ENCODE peak calls at places on chromosome 3, in six cellular contexts. One of them, this sample, is unnamed. For H3K27me3, the result is how much of the 10 kb centered on the place peaks cover.

GRCh38 chr3:40317061-40317676 is 7.7 kb downstream of the EIF1B start:
- DNase-seq in neuronal stem cell: peak
- DNase-seq in CD4-positive, alpha-beta T cell: no peak
- DNase-seq in naive thymus-derived CD4-positive, alpha-beta T cell: peak
- DNase-seq in uterus: no peak
- DNase-seq in left lung: no peak
- DNase-seq in this sample: no peak

GRCh38 chr3:45948409-45948808 is 5.1 kb downstream of the CXCR6 start:
- DNase-seq in neuronal stem cell: no peak
- DNase-seq in CD4-positive, alpha-beta T cell: no peak
- DNase-seq in naive thymus-derived CD4-positive, alpha-beta T cell: no peak
- DNase-seq in uterus: no peak
- DNase-seq in left lung: no peak
- DNase-seq in this sample: peak

GRCh38 chr3:119324899-119325298 is 30.7 kb downstream of the ARHGAP31 start:
- DNase-seq in neuronal stem cell: no peak
- DNase-seq in CD4-positive, alpha-beta T cell: no peak
- DNase-seq in naive thymus-derived CD4-positive, alpha-beta T cell: no peak
- DNase-seq in uterus: no peak
- DNase-seq in left lung: no peak
- DNase-seq in this sample: no peak

GRCh38 chr3:179410317-179410716 is 41.0 kb downstream of the GNB4 start:
- DNase-seq in neuronal stem cell: no peak
- DNase-seq in CD4-positive, alpha-beta T cell: no peak
- DNase-seq in naive thymus-derived CD4-positive, alpha-beta T cell: no peak
- DNase-seq in uterus: no peak
- DNase-seq in left lung: no peak
- DNase-seq in this sample: no peak

GRCh38 chr3:106913111-106913698 is 464.0 kb upstream of the CCDC54 start:
- DNase-seq in neuronal stem cell: peak
- DNase-seq in CD4-positive, alpha-beta T cell: no peak
- DNase-seq in naive thymus-derived CD4-positive, alpha-beta T cell: no peak
- DNase-seq in uterus: no peak
- DNase-seq in left lung: no peak
- DNase-seq in this sample: no peak

GRCh38 chr3:117399311-117400068 is 689.9 kb downstream of the TUSC7 start:
- DNase-seq in neuronal stem cell: peak
- DNase-seq in CD4-positive, alpha-beta T cell: no peak
- DNase-seq in naive thymus-derived CD4-positive, alpha-beta T cell: no peak
- DNase-seq in uterus: no peak
- DNase-seq in left lung: no peak
- DNase-seq in this sample: no peak

GRCh38 chr3:184539801-184540440 is 21.7 kb upstream of the EPHB3 start:
- DNase-seq in neuronal stem cell: no peak
- DNase-seq in CD4-positive, alpha-beta T cell: no peak
- DNase-seq in naive thymus-derived CD4-positive, alpha-beta T cell: no peak
- DNase-seq in uterus: no peak
- DNase-seq in left lung: no peak
- DNase-seq in this sample: no peak

GRCh38 chr3:186687120-186687651 is 21.4 kb downstream of the HRG start:
- DNase-seq in neuronal stem cell: no peak
- DNase-seq in CD4-positive, alpha-beta T cell: no peak
- DNase-seq in naive thymus-derived CD4-positive, alpha-beta T cell: no peak
- DNase-seq in uterus: no peak
- DNase-seq in left lung: no peak
- DNase-seq in this sample: no peak

GRCh38 chr3:8767667-8768363 is 1.6 kb downstream of the OXTR start:
- DNase-seq in neuronal stem cell: no peak
- DNase-seq in CD4-positive, alpha-beta T cell: no peak
- DNase-seq in naive thymus-derived CD4-positive, alpha-beta T cell: no peak
- DNase-seq in uterus: no peak
- DNase-seq in left lung: no peak
- DNase-seq in this sample: no peak

GRCh38 chr3:65550137-65550536 is 488.6 kb downstream of the MAGI1 start:
- DNase-seq in neuronal stem cell: no peak
- DNase-seq in CD4-positive, alpha-beta T cell: no peak
- DNase-seq in naive thymus-derived CD4-positive, alpha-beta T cell: no peak
- DNase-seq in uterus: no peak
- DNase-seq in left lung: no peak
- DNase-seq in this sample: no peak

GRCh38 chr3:196837819-196838420 is 29.8 kb upstream of the SENP5 start:
- DNase-seq in neuronal stem cell: peak
- DNase-seq in CD4-positive, alpha-beta T cell: peak
- DNase-seq in naive thymus-derived CD4-positive, alpha-beta T cell: peak
- DNase-seq in uterus: peak
- DNase-seq in left lung: peak
- DNase-seq in this sample: no peak

GRCh38 chr3:53104762-53105161 is 25.5 kb downstream of the RFT1 start:
- DNase-seq in neuronal stem cell: no peak
- DNase-seq in CD4-positive, alpha-beta T cell: no peak
- DNase-seq in naive thymus-derived CD4-positive, alpha-beta T cell: no peak
- DNase-seq in uterus: no peak
- DNase-seq in left lung: no peak
- DNase-seq in this sample: no peak

GRCh38 chr3:154850921-154851320 is 229.2 kb upstream of the MME start:
- DNase-seq in neuronal stem cell: no peak
- DNase-seq in CD4-positive, alpha-beta T cell: no peak
- DNase-seq in naive thymus-derived CD4-positive, alpha-beta T cell: no peak
- DNase-seq in uterus: no peak
- DNase-seq in left lung: no peak
- DNase-seq in this sample: no peak

GRCh38 chr3:115727135-115727534 is 103.8 kb downstream of the GAP43 start:
- DNase-seq in neuronal stem cell: no peak
- DNase-seq in CD4-positive, alpha-beta T cell: no peak
- DNase-seq in naive thymus-derived CD4-positive, alpha-beta T cell: no peak
- DNase-seq in uterus: no peak
- DNase-seq in left lung: no peak
- DNase-seq in this sample: no peak

GRCh38 chr3:123449092-123449985 is 449 bp upstream of the ADCY5 start:
- DNase-seq in neuronal stem cell: peak
- DNase-seq in CD4-positive, alpha-beta T cell: no peak
- DNase-seq in naive thymus-derived CD4-positive, alpha-beta T cell: no peak
- DNase-seq in uterus: peak
- DNase-seq in left lung: no peak
- DNase-seq in this sample: no peak

GRCh38 chr3:14466179-14466903 is 63.9 kb downstream of the SLC6A6 start:
- DNase-seq in neuronal stem cell: no peak
- DNase-seq in CD4-positive, alpha-beta T cell: no peak
- DNase-seq in naive thymus-derived CD4-positive, alpha-beta T cell: no peak
- DNase-seq in uterus: no peak
- DNase-seq in left lung: no peak
- DNase-seq in this sample: no peak

GRCh38 chr3:105527949-105528348 is 161.2 kb downstream of the ALCAM start:
- DNase-seq in neuronal stem cell: no peak
- DNase-seq in CD4-positive, alpha-beta T cell: no peak
- DNase-seq in naive thymus-derived CD4-positive, alpha-beta T cell: no peak
- DNase-seq in uterus: no peak
- DNase-seq in left lung: no peak
- DNase-seq in this sample: no peak

DNA sequence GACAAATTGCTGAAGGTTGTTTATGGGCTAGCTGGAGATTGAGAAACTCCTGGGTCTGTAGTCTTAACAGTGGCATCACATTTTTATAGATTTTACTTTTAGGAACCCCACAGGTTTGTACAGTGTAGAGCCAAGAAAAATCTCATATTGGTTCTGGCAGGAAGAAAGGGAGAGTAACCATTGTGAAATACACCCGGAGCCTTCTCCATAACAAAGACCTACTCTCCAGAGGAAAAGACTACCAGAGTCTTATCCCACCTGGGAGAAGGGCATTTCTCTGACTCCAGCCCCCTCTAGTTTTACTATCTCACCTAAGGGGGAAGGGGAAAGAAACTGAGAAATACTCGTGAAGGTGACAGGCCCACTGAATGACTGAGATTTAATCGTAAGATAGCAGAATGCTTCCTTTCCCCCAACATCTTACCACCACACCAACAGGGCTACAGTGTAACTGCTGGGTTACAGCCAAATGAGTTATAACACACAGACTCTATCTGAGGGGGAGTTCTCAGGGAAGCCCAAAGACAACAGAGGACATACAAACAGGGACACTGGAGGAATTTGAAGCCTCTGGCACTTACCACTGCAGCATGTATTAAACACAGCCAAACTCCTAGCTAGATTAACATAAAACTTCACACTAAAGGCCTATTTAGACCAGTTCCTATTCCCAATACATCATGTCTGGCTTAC is 56.1 kb downstream of the SYN2 start:
- DNase-seq in neuronal stem cell: no peak
- DNase-seq in CD4-positive, alpha-beta T cell: no peak
- DNase-seq in naive thymus-derived CD4-positive, alpha-beta T cell: no peak
- DNase-seq in uterus: no peak
- DNase-seq in left lung: no peak
- DNase-seq in this sample: no peak
- H3K27me3 ChIP-seq in neuronal stem cell: under half
- H3K27me3 ChIP-seq in CD4-positive, alpha-beta T cell: under half
- H3K27me3 ChIP-seq in naive thymus-derived CD4-positive, alpha-beta T cell: under half
- H3K27me3 ChIP-seq in uterus: under half
- H3K27me3 ChIP-seq in left lung: under half
- H3K27me3 ChIP-seq in this sample: under half

GRCh38 chr3:10869460-10869859 is 53.4 kb downstream of the SLC6A11 start:
- DNase-seq in neuronal stem cell: no peak
- DNase-seq in CD4-positive, alpha-beta T cell: no peak
- DNase-seq in naive thymus-derived CD4-positive, alpha-beta T cell: no peak
- DNase-seq in uterus: no peak
- DNase-seq in left lung: no peak
- DNase-seq in this sample: no peak
- H3K27me3 ChIP-seq in neuronal stem cell: under half
- H3K27me3 ChIP-seq in CD4-positive, alpha-beta T cell: under half
- H3K27me3 ChIP-seq in naive thymus-derived CD4-positive, alpha-beta T cell: under half
- H3K27me3 ChIP-seq in uterus: under half
- H3K27me3 ChIP-seq in left lung: under half
- H3K27me3 ChIP-seq in this sample: under half

GRCh38 chr3:144564011-144564410 is 592.4 kb downstream of the DIPK2A start:
- DNase-seq in neuronal stem cell: no peak
- DNase-seq in CD4-positive, alpha-beta T cell: no peak
- DNase-seq in naive thymus-derived CD4-positive, alpha-beta T cell: no peak
- DNase-seq in uterus: no peak
- DNase-seq in left lung: no peak
- DNase-seq in this sample: no peak
- H3K27me3 ChIP-seq in neuronal stem cell: under half
- H3K27me3 ChIP-seq in CD4-positive, alpha-beta T cell: under half
- H3K27me3 ChIP-seq in naive thymus-derived CD4-positive, alpha-beta T cell: under half
- H3K27me3 ChIP-seq in uterus: under half
- H3K27me3 ChIP-seq in left lung: under half
- H3K27me3 ChIP-seq in this sample: under half

DNA sequence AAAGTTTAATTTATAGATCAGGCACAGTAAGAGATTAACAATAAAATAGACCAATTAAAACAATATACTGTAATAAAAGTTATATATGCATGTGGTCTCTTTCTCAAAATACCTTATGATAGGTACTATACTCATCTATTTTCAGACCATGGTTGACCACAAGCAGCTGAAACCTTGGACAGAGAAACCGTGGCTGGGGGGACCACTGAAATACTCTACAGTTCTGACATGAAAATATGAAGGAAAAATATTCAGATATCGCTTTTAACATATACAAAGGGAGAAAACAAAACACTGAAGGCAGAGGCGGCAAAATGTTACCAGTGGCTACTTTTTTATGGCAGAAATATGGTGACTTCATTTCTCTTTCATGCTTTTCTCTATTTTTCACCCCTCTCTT is 114.0 kb downstream of the PDZRN3 start:
- DNase-seq in neuronal stem cell: no peak
- DNase-seq in CD4-positive, alpha-beta T cell: no peak
- DNase-seq in naive thymus-derived CD4-positive, alpha-beta T cell: no peak
- DNase-seq in uterus: no peak
- DNase-seq in left lung: no peak
- DNase-seq in this sample: no peak
- H3K27me3 ChIP-seq in neuronal stem cell: under half
- H3K27me3 ChIP-seq in CD4-positive, alpha-beta T cell: under half
- H3K27me3 ChIP-seq in naive thymus-derived CD4-positive, alpha-beta T cell: under half
- H3K27me3 ChIP-seq in uterus: under half
- H3K27me3 ChIP-seq in left lung: under half
- H3K27me3 ChIP-seq in this sample: under half

GRCh38 chr3:84958495-84959469 is at the start of gene CADM2:
- DNase-seq in neuronal stem cell: peak
- DNase-seq in CD4-positive, alpha-beta T cell: peak
- DNase-seq in naive thymus-derived CD4-positive, alpha-beta T cell: peak
- DNase-seq in uterus: peak
- DNase-seq in left lung: peak
- DNase-seq in this sample: peak

GRCh38 chr3:84961492-84962255 is 2.9 kb downstream of the CADM2 start:
- DNase-seq in neuronal stem cell: no peak
- DNase-seq in CD4-positive, alpha-beta T cell: no peak
- DNase-seq in naive thymus-derived CD4-positive, alpha-beta T cell: no peak
- DNase-seq in uterus: no peak
- DNase-seq in left lung: no peak
- DNase-seq in this sample: no peak

GRCh38 chr3:84959470-84960380 is 936 bp downstream of the CADM2 start:
- DNase-seq in neuronal stem cell: peak
- DNase-seq in CD4-positive, alpha-beta T cell: no peak
- DNase-seq in naive thymus-derived CD4-positive, alpha-beta T cell: no peak
- DNase-seq in uterus: no peak
- DNase-seq in left lung: no peak
- DNase-seq in this sample: no peak

GRCh38 chr3:84960994-84961393 is 2.2 kb downstream of the CADM2 start:
- DNase-seq in neuronal stem cell: no peak
- DNase-seq in CD4-positive, alpha-beta T cell: no peak
- DNase-seq in naive thymus-derived CD4-positive, alpha-beta T cell: no peak
- DNase-seq in uterus: no peak
- DNase-seq in left lung: no peak
- DNase-seq in this sample: no peak

DNA sequence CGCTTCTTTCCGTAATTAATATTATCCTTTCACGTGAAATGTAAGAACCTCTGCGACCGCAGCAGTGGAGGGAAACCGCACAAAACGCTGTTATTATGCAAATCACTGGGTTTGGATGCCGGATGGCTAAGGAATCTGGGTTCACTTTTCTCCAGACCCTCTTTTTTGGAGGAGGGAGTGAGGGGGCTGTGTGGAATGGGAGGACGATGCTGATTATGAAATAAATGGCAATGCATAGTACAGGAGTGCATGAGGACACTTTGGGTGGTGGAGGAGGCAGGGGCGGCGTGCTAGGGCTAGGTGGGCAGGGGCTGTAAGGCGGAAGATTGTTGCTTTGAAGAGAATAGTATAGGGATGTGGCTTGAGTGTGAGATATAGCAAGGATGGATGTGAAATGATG is 1.8 kb downstream of the CADM2 start:
- DNase-seq in neuronal stem cell: no peak
- DNase-seq in CD4-positive, alpha-beta T cell: no peak
- DNase-seq in naive thymus-derived CD4-positive, alpha-beta T cell: no peak
- DNase-seq in uterus: no peak
- DNase-seq in left lung: no peak
- DNase-seq in this sample: no peak
- H3K27me3 ChIP-seq in neuronal stem cell: under half
- H3K27me3 ChIP-seq in CD4-positive, alpha-beta T cell: under half
- H3K27me3 ChIP-seq in naive thymus-derived CD4-positive, alpha-beta T cell: under half
- H3K27me3 ChIP-seq in uterus: under half
- H3K27me3 ChIP-seq in left lung: under half
- H3K27me3 ChIP-seq in this sample: under half

This sample was measured in BJ.